ENCODE peak calls at places on chromosomes 16 and 17, in nine cellular contexts. One of them, this sample, is unnamed.

GRCh38 chr17:71461504-71462197 is 659.2 kb upstream of the SOX9 start:
- DNase-seq in left lung: no peak
- DNase-seq in activated naive CD4-positive, alpha-beta T cell treated with anti-CD3 and anti-CD28 coated beads for 36 hours: no peak
- DNase-seq in transverse colon: no peak
- DNase-seq in NCI-H2029 treated with DMSO at 0.1 percent for 48 hours: no peak
- DNase-seq in NCI-H2081: peak; percentile 87
- DNase-seq in activated effector memory CD4-positive, alpha-beta T cell treated with anti-CD3 and anti-CD28 coated beads, Interleukin-2, amount 50 U/mL, for 16 hours: no peak
- DNase-seq in stimulated activated CD4-positive, alpha-beta T cell treated with anti-CD3 and anti-CD28 coated beads, Interleukin-15, amount 100 ng/mL, for 48 hours: no peak
- DNase-seq in uterus: no peak
- DNase-seq in this sample: no peak

GRCh38 chr16:69894675-69895074 is 56.5 kb upstream of the CLEC18A start:
- DNase-seq in left lung: no peak
- DNase-seq in activated naive CD4-positive, alpha-beta T cell treated with anti-CD3 and anti-CD28 coated beads for 36 hours: no peak
- DNase-seq in transverse colon: no peak
- DNase-seq in NCI-H2029 treated with DMSO at 0.1 percent for 48 hours: no peak
- DNase-seq in NCI-H2081: no peak
- DNase-seq in activated effector memory CD4-positive, alpha-beta T cell treated with anti-CD3 and anti-CD28 coated beads, Interleukin-2, amount 50 U/mL, for 16 hours: no peak
- DNase-seq in stimulated activated CD4-positive, alpha-beta T cell treated with anti-CD3 and anti-CD28 coated beads, Interleukin-15, amount 100 ng/mL, for 48 hours: no peak
- DNase-seq in uterus: no peak
- DNase-seq in this sample: no peak

GRCh38 chr17:76748657-76749056 is 10.7 kb downstream of the MFSD11 start:
- DNase-seq in left lung: no peak
- DNase-seq in activated naive CD4-positive, alpha-beta T cell treated with anti-CD3 and anti-CD28 coated beads for 36 hours: no peak
- DNase-seq in transverse colon: no peak
- DNase-seq in NCI-H2029 treated with DMSO at 0.1 percent for 48 hours: no peak
- DNase-seq in NCI-H2081: no peak
- DNase-seq in activated effector memory CD4-positive, alpha-beta T cell treated with anti-CD3 and anti-CD28 coated beads, Interleukin-2, amount 50 U/mL, for 16 hours: no peak
- DNase-seq in stimulated activated CD4-positive, alpha-beta T cell treated with anti-CD3 and anti-CD28 coated beads, Interleukin-15, amount 100 ng/mL, for 48 hours: no peak
- DNase-seq in uterus: no peak
- DNase-seq in this sample: no peak

GRCh38 chr17:73196500-73196899 is 3.6 kb downstream of the COG1 start:
- DNase-seq in left lung: no peak
- DNase-seq in activated naive CD4-positive, alpha-beta T cell treated with anti-CD3 and anti-CD28 coated beads for 36 hours: no peak
- DNase-seq in transverse colon: peak; percentile 73
- DNase-seq in NCI-H2029 treated with DMSO at 0.1 percent for 48 hours: peak; percentile 64
- DNase-seq in NCI-H2081: peak; percentile 78
- DNase-seq in activated effector memory CD4-positive, alpha-beta T cell treated with anti-CD3 and anti-CD28 coated beads, Interleukin-2, amount 50 U/mL, for 16 hours: peak; percentile 49
- DNase-seq in stimulated activated CD4-positive, alpha-beta T cell treated with anti-CD3 and anti-CD28 coated beads, Interleukin-15, amount 100 ng/mL, for 48 hours: no peak
- DNase-seq in uterus: no peak
- DNase-seq in this sample: peak; percentile 66

GRCh38 chr16:4463522-4464163 is 10.8 kb downstream of the NMRAL1 start:
- DNase-seq in left lung: no peak
- DNase-seq in activated naive CD4-positive, alpha-beta T cell treated with anti-CD3 and anti-CD28 coated beads for 36 hours: no peak
- DNase-seq in transverse colon: no peak
- DNase-seq in NCI-H2029 treated with DMSO at 0.1 percent for 48 hours: no peak
- DNase-seq in NCI-H2081: no peak
- DNase-seq in activated effector memory CD4-positive, alpha-beta T cell treated with anti-CD3 and anti-CD28 coated beads, Interleukin-2, amount 50 U/mL, for 16 hours: no peak
- DNase-seq in stimulated activated CD4-positive, alpha-beta T cell treated with anti-CD3 and anti-CD28 coated beads, Interleukin-15, amount 100 ng/mL, for 48 hours: no peak
- DNase-seq in uterus: no peak
- DNase-seq in this sample: no peak

GRCh38 chr17:45237686-45238085 is 16.0 kb downstream of the FMNL1 start:
- DNase-seq in left lung: no peak
- DNase-seq in activated naive CD4-positive, alpha-beta T cell treated with anti-CD3 and anti-CD28 coated beads for 36 hours: no peak
- DNase-seq in transverse colon: no peak
- DNase-seq in NCI-H2029 treated with DMSO at 0.1 percent for 48 hours: no peak
- DNase-seq in NCI-H2081: no peak
- DNase-seq in activated effector memory CD4-positive, alpha-beta T cell treated with anti-CD3 and anti-CD28 coated beads, Interleukin-2, amount 50 U/mL, for 16 hours: no peak
- DNase-seq in stimulated activated CD4-positive, alpha-beta T cell treated with anti-CD3 and anti-CD28 coated beads, Interleukin-15, amount 100 ng/mL, for 48 hours: no peak
- DNase-seq in uterus: no peak
- DNase-seq in this sample: no peak

GRCh38 chr16:90077757-90078593 is 844 bp upstream of the PRDM7 start:
- DNase-seq in left lung: no peak
- DNase-seq in activated naive CD4-positive, alpha-beta T cell treated with anti-CD3 and anti-CD28 coated beads for 36 hours: peak; percentile 10
- DNase-seq in transverse colon: peak; percentile 34
- DNase-seq in NCI-H2029 treated with DMSO at 0.1 percent for 48 hours: no peak
- DNase-seq in NCI-H2081: peak; percentile 19
- DNase-seq in activated effector memory CD4-positive, alpha-beta T cell treated with anti-CD3 and anti-CD28 coated beads, Interleukin-2, amount 50 U/mL, for 16 hours: no peak
- DNase-seq in stimulated activated CD4-positive, alpha-beta T cell treated with anti-CD3 and anti-CD28 coated beads, Interleukin-15, amount 100 ng/mL, for 48 hours: no peak
- DNase-seq in uterus: no peak
- DNase-seq in this sample: peak; percentile 29

GRCh38 chr16:47965439-47965838 is 190.4 kb downstream of the ABCC12 start:
- DNase-seq in left lung: no peak
- DNase-seq in activated naive CD4-positive, alpha-beta T cell treated with anti-CD3 and anti-CD28 coated beads for 36 hours: no peak
- DNase-seq in transverse colon: no peak
- DNase-seq in NCI-H2029 treated with DMSO at 0.1 percent for 48 hours: no peak
- DNase-seq in NCI-H2081: no peak
- DNase-seq in activated effector memory CD4-positive, alpha-beta T cell treated with anti-CD3 and anti-CD28 coated beads, Interleukin-2, amount 50 U/mL, for 16 hours: no peak
- DNase-seq in stimulated activated CD4-positive, alpha-beta T cell treated with anti-CD3 and anti-CD28 coated beads, Interleukin-15, amount 100 ng/mL, for 48 hours: no peak
- DNase-seq in uterus: no peak
- DNase-seq in this sample: no peak

GRCh38 chr17:82536220-82537201 is 17.0 kb downstream of the FOXK2 start:
- DNase-seq in left lung: peak; percentile 15
- DNase-seq in activated naive CD4-positive, alpha-beta T cell treated with anti-CD3 and anti-CD28 coated beads for 36 hours: no peak
- DNase-seq in transverse colon: no peak
- DNase-seq in NCI-H2029 treated with DMSO at 0.1 percent for 48 hours: no peak
- DNase-seq in NCI-H2081: no peak
- DNase-seq in activated effector memory CD4-positive, alpha-beta T cell treated with anti-CD3 and anti-CD28 coated beads, Interleukin-2, amount 50 U/mL, for 16 hours: no peak
- DNase-seq in stimulated activated CD4-positive, alpha-beta T cell treated with anti-CD3 and anti-CD28 coated beads, Interleukin-15, amount 100 ng/mL, for 48 hours: no peak
- DNase-seq in uterus: no peak
- DNase-seq in this sample: no peak

GRCh38 chr17:28371245-28372202 is at the start of gene SARM1:
- DNase-seq in left lung: peak; percentile 91
- DNase-seq in activated naive CD4-positive, alpha-beta T cell treated with anti-CD3 and anti-CD28 coated beads for 36 hours: peak; percentile 85
- DNase-seq in transverse colon: peak; percentile 88
- DNase-seq in NCI-H2029 treated with DMSO at 0.1 percent for 48 hours: no peak
- DNase-seq in NCI-H2081: peak; percentile 79
- DNase-seq in activated effector memory CD4-positive, alpha-beta T cell treated with anti-CD3 and anti-CD28 coated beads, Interleukin-2, amount 50 U/mL, for 16 hours: peak; percentile 94
- DNase-seq in stimulated activated CD4-positive, alpha-beta T cell treated with anti-CD3 and anti-CD28 coated beads, Interleukin-15, amount 100 ng/mL, for 48 hours: peak; percentile 78
- DNase-seq in uterus: peak; percentile 93
- DNase-seq in this sample: peak; percentile 91

GRCh38 chr17:39939588-39940419 is 12.3 kb downstream of the LRRC3C start:
- DNase-seq in left lung: no peak
- DNase-seq in activated naive CD4-positive, alpha-beta T cell treated with anti-CD3 and anti-CD28 coated beads for 36 hours: peak; percentile 75
- DNase-seq in transverse colon: no peak
- DNase-seq in NCI-H2029 treated with DMSO at 0.1 percent for 48 hours: no peak
- DNase-seq in NCI-H2081: peak; percentile 41
- DNase-seq in activated effector memory CD4-positive, alpha-beta T cell treated with anti-CD3 and anti-CD28 coated beads, Interleukin-2, amount 50 U/mL, for 16 hours: peak; percentile 72
- DNase-seq in stimulated activated CD4-positive, alpha-beta T cell treated with anti-CD3 and anti-CD28 coated beads, Interleukin-15, amount 100 ng/mL, for 48 hours: peak; percentile 52
- DNase-seq in uterus: peak; percentile 46
- DNase-seq in this sample: no peak

GRCh38 chr17:1495265-1495664 is 2.8 kb upstream of the MYO1C start:
- DNase-seq in left lung: no peak
- DNase-seq in activated naive CD4-positive, alpha-beta T cell treated with anti-CD3 and anti-CD28 coated beads for 36 hours: no peak
- DNase-seq in transverse colon: no peak
- DNase-seq in NCI-H2029 treated with DMSO at 0.1 percent for 48 hours: no peak
- DNase-seq in NCI-H2081: no peak
- DNase-seq in activated effector memory CD4-positive, alpha-beta T cell treated with anti-CD3 and anti-CD28 coated beads, Interleukin-2, amount 50 U/mL, for 16 hours: no peak
- DNase-seq in stimulated activated CD4-positive, alpha-beta T cell treated with anti-CD3 and anti-CD28 coated beads, Interleukin-15, amount 100 ng/mL, for 48 hours: no peak
- DNase-seq in uterus: no peak
- DNase-seq in this sample: no peak

This sample was measured in NCI-H1694.